ENCODE peak calls at places on chromosomes 7 and 10, in seven cellular contexts. T, E, R, M, Q, S and X are unnamed samples.

GRCh38 chr10:21526184-21526951 is 886 bp upstream of the SKIDA1 start:
- DNase-seq in R (no peak), T (peak), E (peak), Q (peak), S (peak), M (peak), X (no peak)

GRCh38 chr7:47991741-47992311 is 12.4 kb upstream of the HUS1 start:
- DNase-seq in E (peak), Q (peak), S (peak), T (peak), R (peak), M (peak), X (no peak)

GRCh38 chr7:946256-946996 is 8.1 kb downstream of the ADAP1 start:
- DNase-seq in T (peak), M (no peak), S (peak), E (no peak), R (no peak), Q (no peak), X (no peak)

GRCh38 chr10:65968871-65969270 is 957.0 kb upstream of the LRRTM3 start:
- DNase-seq in T (no peak), R (no peak), Q (no peak), S (no peak), M (no peak), E (no peak), X (no peak)

GRCh38 chr7:108525327-108525984 is 479 bp downstream of the PNPLA8 start:
- DNase-seq in S (peak), R (no peak), T (no peak), Q (peak), M (no peak), E (peak), X (peak)

GRCh38 chr7:73919694-73920375 is 58.9 kb downstream of the TMEM270 start:
- DNase-seq in R (no peak), M (no peak), Q (no peak), E (no peak), T (no peak), S (no peak), X (no peak)

GRCh38 chr10:75108684-75109458 is 2.6 kb upstream of the SAMD8 start:
- DNase-seq in R (no peak), T (no peak), S (peak), E (no peak), M (peak), Q (peak), X (no peak)

GRCh38 chr7:150412016-150412415 is 32.9 kb downstream of the ZNF775 start:
- DNase-seq in T (no peak), S (no peak), Q (no peak), M (no peak), R (no peak), E (no peak), X (no peak)

GRCh38 chr7:92781117-92781720 is 55.2 kb downstream of the CDK6 start:
- DNase-seq in R (no peak), E (no peak), T (no peak), Q (no peak), S (no peak), M (no peak), X (no peak)

GRCh38 chr10:61804414-61804813 is 97.1 kb upstream of the ARID5B start:
- DNase-seq in S (peak), M (no peak), R (no peak), T (no peak), E (no peak), Q (no peak), X (no peak)

GRCh38 chr10:122465401-122465800 is 4.0 kb downstream of the HTRA1 start:
- DNase-seq in E (no peak), Q (no peak), R (no peak), M (no peak), S (no peak), T (no peak), X (no peak)

GRCh38 chr10:33116293-33116697 is 158.3 kb upstream of the ITGB1 start:
- DNase-seq in Q (no peak), T (peak), M (peak), E (no peak), S (peak), R (no peak), X (no peak)